ENCODE peak calls at places on chromosomes 12 and 14, in seven cellular contexts. Q is iPS-NIHi11, K is GM03348, C is kidney epithelial cell, V is AG08395, F is RCC 7860, L is adipocyte. T is an unnamed sample.

GRCh38 chr14:64880382-64881121 is 845 bp upstream of the SPTB start:
- DNase-seq in L (peak; percentile 44), C (no peak), F (no peak), Q (peak; percentile 88), V (no peak), K (peak; percentile 42), T (no peak)

GRCh38 chr14:32938719-32939253 is at the start of gene NPAS3:
- DNase-seq in L (peak; percentile 59), F (no peak), K (peak; percentile 66), V (peak; percentile 13), C (no peak), Q (peak; percentile 32), T (peak; percentile 13)

GRCh38 chr12:128761305-128761880 is 62.4 kb downstream of the SLC15A4 start:
- DNase-seq in V (no peak), F (peak; percentile 11), C (peak; percentile 35), L (peak; percentile 26), Q (no peak), K (no peak), T (no peak)

GRCh38 chr14:100121643-100122480 is 37.6 kb downstream of the DEGS2 start:
- DNase-seq in C (no peak), Q (no peak), L (no peak), V (no peak), K (no peak), F (no peak), T (no peak)

GRCh38 chr12:93351726-93352125 is 26.0 kb upstream of the NUDT4 start:
- DNase-seq in F (no peak), Q (no peak), V (no peak), C (no peak), L (no peak), K (no peak), T (no peak)

GRCh38 chr14:70013269-70013873 is 134.2 kb downstream of the SMOC1 start:
- DNase-seq in K (no peak), Q (peak; percentile 79), F (peak; percentile 4), C (no peak), L (no peak), V (no peak), T (no peak)

GRCh38 chr12:77995436-77996167 is 164.9 kb downstream of the NAV3 start:
- DNase-seq in K (peak; percentile 65), C (peak; percentile 77), L (peak; percentile 27), V (peak; percentile 67), F (peak; percentile 71), Q (no peak), T (peak; percentile 71)

GRCh38 chr14:82720931-82721330 is 1187.3 kb upstream of the SEL1L start:
- DNase-seq in Q (no peak), C (no peak), L (no peak), K (no peak), V (no peak), F (no peak), T (no peak)

GRCh38 chr14:20610002-20610765 is 19.0 kb upstream of the RNASE12 start:
- DNase-seq in C (no peak), V (peak; percentile 49), K (peak; percentile 68), L (peak; percentile 80), Q (peak; percentile 62), F (peak; percentile 79), T (peak; percentile 80)

GRCh38 chr14:54025661-54026060 is 69.0 kb upstream of the BMP4 start:
- DNase-seq in V (no peak), F (no peak), K (peak; percentile 14), L (peak; percentile 43), C (no peak), Q (no peak), T (no peak)

GRCh38 chr12:77777274-77777673 is 53.4 kb upstream of the NAV3 start:
- DNase-seq in C (no peak), Q (no peak), L (no peak), K (no peak), V (no peak), F (no peak), T (no peak)

GRCh38 chr14:53113992-53114391 is 39.1 kb downstream of the DDHD1 start:
- DNase-seq in K (no peak), Q (no peak), C (no peak), V (no peak), L (no peak), F (no peak), T (no peak)

GRCh38 chr14:89427426-89428162 is 10.6 kb upstream of the FOXN3 start:
- DNase-seq in C (no peak), Q (no peak), F (no peak), K (no peak), L (no peak), V (no peak), T (no peak)

GRCh38 chr12:55188974-55189556 is 31.8 kb upstream of the OR10A7 start:
- DNase-seq in F (peak; percentile 50), C (peak; percentile 12), K (peak; percentile 60), Q (peak; percentile 69), L (peak; percentile 90), V (peak; percentile 52), T (peak; percentile 70)

GRCh38 chr12:8905546-8905945 is 8.8 kb upstream of the PHC1 start:
- DNase-seq in V (no peak), K (no peak), C (no peak), Q (no peak), L (no peak), F (no peak), T (no peak)